ENCODE peak calls at places on chromosomes 16 and 17, in nine cellular contexts. P is fibroblast of lung, C is H9, F is mammary epithelial cell, N is MM.1S, Y is IMR-90, J is endodermal cell, I is HepG2, Z is neural progenitor cell. V is an unnamed sample.

GRCh38 chr16:3058173-3059030 is 7.0 kb upstream of the IL32 start:
- DNase-seq in F (no peak), P (peak), C (peak), I (peak), J (peak), Z (peak), N (peak), Y (no peak), V (peak)

GRCh38 chr17:77728022-77728671 is 230.4 kb upstream of the TNRC6C start:
- DNase-seq in I (peak), J (peak), P (no peak), Y (no peak), F (peak), C (peak), N (no peak), Z (no peak), V (no peak)

GRCh38 chr16:2787961-2788360 is 601 bp upstream of the PRSS33 start:
- DNase-seq in C (no peak), P (no peak), Z (no peak), F (no peak), N (no peak), I (no peak), Y (no peak), J (no peak), V (no peak)

GRCh38 chr16:24009060-24009459 is 173.3 kb downstream of the PRKCB start:
- DNase-seq in F (no peak), Y (no peak), Z (no peak), P (no peak), N (no peak), C (no peak), I (no peak), J (no peak), V (no peak)

GRCh38 chr16:81798311-81799137 is 19.4 kb downstream of the PLCG2 start:
- DNase-seq in J (no peak), F (no peak), Z (no peak), I (no peak), Y (no peak), P (no peak), N (no peak), C (no peak), V (no peak)

GRCh38 chr16:54099627-54100026 is 187.0 kb downstream of the IRX3 start:
- DNase-seq in I (no peak), F (no peak), Z (no peak), Y (no peak), N (no peak), J (no peak), P (no peak), C (no peak), V (no peak)

GRCh38 chr17:71975331-71975801 is 145.5 kb upstream of the SOX9 start:
- DNase-seq in Z (peak), F (peak), Y (peak), P (peak), C (peak), I (no peak), J (peak), N (no peak), V (peak)

GRCh38 chr16:24508614-24509013 is 30.8 kb upstream of the RBBP6 start:
- DNase-seq in Z (no peak), J (no peak), Y (peak), F (peak), P (peak), I (no peak), C (no peak), N (no peak), V (no peak)

GRCh38 chr16:53817117-53817516 is 113.2 kb downstream of the FTO start:
- DNase-seq in I (no peak), Z (no peak), N (no peak), P (peak), C (no peak), F (peak), J (no peak), Y (peak), V (no peak)

GRCh38 chr16:87602821-87603683 is 744 bp downstream of the JPH3 start:
- DNase-seq in N (no peak), P (no peak), F (no peak), I (no peak), Z (peak), Y (no peak), C (no peak), J (peak), V (peak)

GRCh38 chr16:2009302-2009711 is 314 bp downstream of the ZNF598 start:
- DNase-seq in Z (no peak), N (peak), I (no peak), P (no peak), Y (no peak), F (no peak), J (peak), C (no peak), V (peak)

GRCh38 chr16:86566966-86567700 is 504 bp downstream of the FOXC2 start:
- DNase-seq in C (peak), P (peak), Y (peak), F (peak), J (peak), Z (peak), N (no peak), I (no peak), V (peak)

GRCh38 chr16:75919664-75920063 is 193.4 kb upstream of the CPHXL start:
- DNase-seq in P (peak), I (no peak), J (no peak), N (no peak), F (no peak), Y (peak), C (no peak), Z (no peak), V (no peak)

GRCh38 chr16:720990-721764 is at the start of gene ANTKMT:
- DNase-seq in J (peak), Y (peak), P (peak), Z (peak), C (peak), I (peak), F (peak), N (peak), V (peak)

GRCh38 chr16:89700649-89701424 is 668 bp downstream of the SPATA2L start:
- DNase-seq in Y (peak), F (peak), N (peak), J (peak), P (peak), Z (peak), C (peak), I (peak), V (peak)

GRCh38 chr17:17021194-17021863 is 20.9 kb upstream of the MPRIP start:
- DNase-seq in Y (no peak), I (peak), C (peak), F (no peak), Z (peak), J (peak), P (no peak), N (no peak), V (peak)

GRCh38 chr17:40545660-40546059 is 19.6 kb downstream of the CCR7 start:
- DNase-seq in N (no peak), P (no peak), C (peak), Y (no peak), J (peak), I (no peak), Z (no peak), F (no peak), V (no peak)

GRCh38 chr17:74712756-74713155 is at the start of gene CD300LF:
- DNase-seq in F (no peak), J (no peak), N (no peak), P (no peak), C (no peak), Y (no peak), I (no peak), Z (no peak), V (peak)

GRCh38 chr16:1651509-1652342 is 26.4 kb upstream of the JPT2 start:
- DNase-seq in Y (peak), Z (no peak), J (no peak), N (no peak), I (no peak), C (no peak), F (no peak), P (peak), V (no peak)

GRCh38 chr17:6365187-6365943 is 69.6 kb downstream of the AIPL1 start:
- DNase-seq in J (no peak), Y (peak), F (peak), P (peak), Z (no peak), I (no peak), C (no peak), N (no peak), V (no peak)

GRCh38 chr17:36899250-36900129 is 37.8 kb upstream of the LHX1 start:
- DNase-seq in C (peak), N (no peak), I (no peak), Y (no peak), F (no peak), P (no peak), J (peak), Z (peak), V (no peak)

GRCh38 chr17:17093764-17094163 is 51.5 kb downstream of the MPRIP start:
- DNase-seq in J (no peak), I (no peak), Z (no peak), N (no peak), F (no peak), Y (no peak), C (no peak), P (no peak), V (no peak)

GRCh38 chr17:8447816-8448215 is 12.1 kb downstream of the NDEL1 start:
- DNase-seq in F (no peak), Y (no peak), P (no peak), Z (peak), I (peak), C (peak), J (peak), N (no peak), V (no peak)

GRCh38 chr17:41970901-41971331 is 4.3 kb downstream of the CNP start:
- DNase-seq in Z (no peak), I (no peak), P (no peak), F (no peak), N (no peak), J (no peak), Y (no peak), C (no peak), V (peak)

GRCh38 chr17:40178021-40178601 is 841 bp downstream of the RAPGEFL1 start:
- DNase-seq in F (no peak), J (peak), C (peak), Y (no peak), N (no peak), I (no peak), Z (peak), P (no peak), V (no peak)

GRCh38 chr17:13346996-13347762 is 254.6 kb downstream of the HS3ST3A1 start:
- DNase-seq in Y (peak), Z (no peak), I (peak), P (peak), N (no peak), F (peak), J (no peak), C (no peak), V (no peak)

GRCh38 chr17:36602924-36603384 is 1.6 kb downstream of the MRM1 start:
- DNase-seq in I (peak), N (peak), Z (peak), P (peak), F (peak), J (peak), C (peak), Y (peak), V (no peak)

GRCh38 chr17:36072431-36073121 is 8.5 kb downstream of the CCL18 start:
- DNase-seq in Y (peak), P (peak), F (peak), I (peak), C (peak), Z (peak), N (peak), J (peak), V (no peak)

GRCh38 chr17:7716299-7716886 is 1.2 kb upstream of the DNAH2 start:
- DNase-seq in P (no peak), F (no peak), I (no peak), Z (no peak), Y (no peak), N (no peak), J (no peak), C (peak), V (peak)

GRCh38 chr16:86854058-86854621 is 275.8 kb downstream of the FOXL1 start:
- DNase-seq in P (peak), C (no peak), N (no peak), F (no peak), J (no peak), Z (no peak), Y (peak), I (no peak), V (no peak)

GRCh38 chr17:77316191-77316641 is 175.4 kb downstream of the SEC14L1 start:
- DNase-seq in I (no peak), P (peak), Z (peak), C (peak), F (peak), N (no peak), Y (peak), J (peak), V (peak)

GRCh38 chr16:22373662-22374310 is 633 bp downstream of the CDR2 start:
- DNase-seq in I (no peak), Y (no peak), C (peak), Z (peak), J (peak), F (no peak), N (peak), P (no peak), V (peak)

GRCh38 chr16:54291981-54292487 is 5.4 kb upstream of the IRX3 start:
- DNase-seq in N (no peak), Y (no peak), I (no peak), F (no peak), P (no peak), Z (no peak), C (no peak), J (no peak), V (no peak)

GRCh38 chr17:60901222-60901621 is 223.6 kb downstream of the BCAS3 start:
- DNase-seq in P (peak), I (no peak), C (no peak), J (no peak), Y (peak), N (no peak), F (no peak), Z (no peak), V (no peak)

GRCh38 chr16:88672776-88673175 is 9.9 kb upstream of the MVD start:
- DNase-seq in P (no peak), F (no peak), Z (peak), J (peak), Y (no peak), C (peak), N (no peak), I (no peak), V (no peak)

GRCh38 chr17:33457477-33457876 is 164.4 kb upstream of the ASIC2 start:
- DNase-seq in Z (no peak), F (no peak), I (no peak), P (no peak), J (peak), Y (no peak), N (no peak), C (peak), V (no peak)

GRCh38 chr16:84925092-84925772 is 86.1 kb downstream of the ZDHHC7 start:
- DNase-seq in F (no peak), J (peak), I (peak), Y (no peak), N (no peak), Z (peak), P (no peak), C (peak), V (no peak)

GRCh38 chr16:31333686-31334649 is 21.0 kb upstream of the ITGAX start:
- DNase-seq in J (peak), N (peak), F (peak), C (peak), I (peak), P (peak), Z (peak), Y (peak), V (peak)

GRCh38 chr17:17837380-17837821 is 615 bp upstream of the SREBF1 start:
- DNase-seq in I (peak), P (peak), Z (peak), J (peak), F (peak), N (no peak), C (peak), Y (peak), V (peak)

DNA sequence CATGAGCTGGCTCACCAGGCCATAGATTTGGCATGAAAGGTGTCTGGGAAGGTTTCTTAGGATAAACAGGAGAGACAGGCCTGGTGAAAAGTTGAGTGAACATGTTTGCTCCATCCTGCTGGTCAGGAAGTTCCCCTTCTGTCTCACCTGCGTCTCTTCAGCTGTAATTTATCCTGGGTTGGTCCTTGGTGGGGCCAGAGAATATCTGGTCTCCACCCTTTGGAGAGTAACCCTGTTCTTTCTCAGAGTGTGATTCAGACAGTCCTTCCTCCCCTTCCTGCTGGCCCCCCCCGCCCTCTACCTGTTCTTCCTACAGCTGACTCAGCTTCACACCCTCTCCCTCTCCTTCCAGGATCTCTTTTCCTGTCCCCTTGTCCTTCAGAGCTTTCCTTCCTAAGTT is 17.1 kb downstream of the MINK1 start:
- DNase-seq in J (no peak), F (peak), P (no peak), I (no peak), N (no peak), Y (no peak), Z (no peak), C (no peak), V (peak)
- H3K27ac ChIP-seq in J (no peak), F (peak), P (no peak), I (no peak), N (no peak), Y (no peak), Z (no peak), C (no peak), V (no peak)

DNA sequence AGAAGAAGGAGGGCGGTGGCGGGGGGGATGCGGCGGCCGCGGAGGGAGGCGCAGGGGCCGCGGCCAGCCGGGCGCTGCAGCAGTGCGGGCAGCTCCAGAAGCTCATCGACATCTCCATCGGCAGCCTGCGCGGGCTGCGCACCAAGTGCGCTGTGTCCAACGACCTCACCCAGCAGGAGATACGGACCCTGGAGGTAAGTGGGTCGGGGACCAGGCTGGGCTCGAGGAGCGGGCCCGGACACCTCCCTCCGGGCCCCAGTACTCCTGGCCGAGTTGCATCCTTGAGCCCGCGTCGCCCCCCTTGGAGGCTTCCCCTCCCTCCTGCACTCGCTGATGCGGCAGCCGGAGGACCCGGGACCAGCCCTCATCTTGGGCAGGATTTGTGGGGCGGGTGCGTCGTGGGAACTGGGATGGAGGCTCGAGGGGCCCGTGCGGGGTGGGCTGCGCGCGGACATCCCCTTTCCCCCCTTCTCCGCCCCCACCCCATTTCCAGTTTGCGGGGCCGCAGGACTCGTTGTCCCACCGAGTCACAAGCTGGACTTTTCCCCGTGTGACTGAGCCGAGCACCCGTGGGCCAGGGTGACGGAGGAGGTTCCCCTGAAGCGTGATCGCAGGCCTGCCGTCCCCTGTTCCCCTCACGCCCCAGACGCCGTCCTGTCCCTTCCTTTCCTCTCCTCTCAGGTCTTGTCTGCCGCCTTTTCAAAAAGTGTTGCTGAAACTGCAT is 595 bp downstream of the KSR1 start:
- DNase-seq in C (no peak), J (peak), F (no peak), N (no peak), I (no peak), Y (no peak), Z (peak), P (no peak), V (peak)
- H3K9ac ChIP-seq in C (peak), J (peak), F (no peak), N (peak), I (peak), Y (peak), Z (peak), P (peak), V (peak)

DNA sequence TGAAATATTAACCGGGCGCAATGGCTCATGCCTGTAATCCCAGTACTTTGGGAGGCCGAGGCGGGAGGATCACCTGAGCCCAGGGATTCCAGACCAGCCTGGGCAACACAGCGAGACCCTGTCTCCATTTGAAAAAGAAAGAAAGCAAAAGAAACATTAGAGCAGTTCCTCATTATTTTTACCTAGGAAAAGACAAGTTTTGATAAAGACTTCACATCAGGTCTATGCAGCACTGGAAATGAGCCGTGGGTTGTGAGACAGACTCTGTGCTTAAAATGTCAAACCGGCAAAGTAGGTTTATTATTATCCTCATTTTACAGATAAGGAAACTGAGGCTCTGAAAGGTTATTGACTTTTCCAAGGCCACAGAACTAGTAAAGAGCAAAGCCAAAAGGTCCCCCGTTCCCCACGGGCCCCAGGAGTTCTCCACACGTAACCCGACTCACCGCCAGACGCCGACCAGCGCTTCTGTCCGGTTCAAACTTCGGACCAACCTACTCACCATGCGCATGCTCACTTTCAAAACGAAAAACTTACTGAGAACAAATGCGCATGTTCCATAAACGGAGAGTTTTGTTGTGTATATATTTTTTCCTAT is 393 bp downstream of the TUBD1 start:
- DNase-seq in F (no peak), N (no peak), J (no peak), C (no peak), Y (no peak), Z (no peak), I (no peak), P (no peak), V (peak)
- TF ChIP-seq CTCF in F (no peak), N (no peak), J (no peak), C (no peak), Y (no peak), Z (no peak), I (no peak), P (no peak), V (no peak)

GRCh38 chr17:29155235-29155965 is 24.8 kb downstream of the MYO18A start:
- DNase-seq in I (peak), Z (no peak), N (peak), Y (peak), P (peak), F (peak), J (peak), C (peak), V (peak)
- H3K27ac ChIP-seq in I (peak), Z (no peak), N (peak), Y (peak), P (peak), F (peak), J (peak), C (no peak), V (peak)

GRCh38 chr17:58537266-58537665 is 22.8 kb upstream of the MTMR4 start:
- DNase-seq in Y (no peak), C (no peak), J (no peak), I (no peak), P (no peak), F (no peak), N (no peak), Z (no peak), V (no peak)
- H3K9ac ChIP-seq in Y (no peak), C (no peak), J (no peak), I (no peak), P (no peak), F (no peak), N (no peak), Z (no peak), V (no peak)

GRCh38 chr16:70158261-70158939 is 15.2 kb upstream of the CLEC18C start:
- DNase-seq in Z (no peak), J (peak), N (no peak), C (peak), P (no peak), I (no peak), F (no peak), Y (no peak), V (no peak)

GRCh38 chr16:70159355-70160348 is 13.9 kb upstream of the CLEC18C start:
- DNase-seq in I (no peak), P (peak), C (no peak), J (no peak), F (no peak), Y (peak), N (no peak), Z (no peak), V (no peak)

GRCh38 chr16:70156207-70156978 is 17.2 kb upstream of the CLEC18C start:
- DNase-seq in J (no peak), N (no peak), C (no peak), Z (no peak), I (no peak), P (no peak), Y (no peak), F (no peak), V (no peak)

GRCh38 chr16:70157105-70157476 is 16.5 kb upstream of the CLEC18C start:
- DNase-seq in Y (no peak), C (no peak), P (no peak), N (no peak), J (no peak), Z (no peak), F (no peak), I (no peak), V (no peak)

GRCh38 chr16:70157477-70158260 is 15.9 kb upstream of the CLEC18C start:
- DNase-seq in F (no peak), I (peak), N (no peak), Y (no peak), P (no peak), J (no peak), C (no peak), Z (no peak), V (no peak)
- TF ChIP-seq CTCF in F (no peak), I (peak), N (no peak), Y (no peak), P (no peak), J (no peak), C (no peak), Z (no peak), V (no peak)